ENCODE peak calls at places on chromosome 1, in eight cellular contexts. K, P, V, G, C, W, S and L are unnamed samples.
A peak's percentile ranks its signal among the peaks of the same experiment; 100 is the strongest.

GRCh38 chr1:71834570-71835441 is 447.5 kb downstream of the NEGR1 start:
- DNase-seq in V (no peak), W (no peak), P (no peak), C (no peak), G (peak; percentile 31), S (no peak), K (peak; percentile 10), L (no peak)

GRCh38 chr1:111203681-111204210 is 3.3 kb upstream of the DENND2D start:
- DNase-seq in V (peak; percentile 83), C (peak; percentile 39), G (peak; percentile 97), P (peak; percentile 90), W (peak; percentile 79), K (peak; percentile 44), S (peak; percentile 93), L (peak; percentile 91)

GRCh38 chr1:247448107-247448778 is 9.7 kb downstream of the OR2B11 start:
- DNase-seq in W (peak; percentile 24), K (peak; percentile 86), P (peak; percentile 12), V (peak; percentile 20), S (no peak), C (peak; percentile 67), G (peak; percentile 72), L (no peak)

GRCh38 chr1:182299728-182300581 is 91.6 kb downstream of the GLUL start:
- DNase-seq in S (no peak), W (peak; percentile 3), K (peak; percentile 30), C (peak; percentile 3), V (no peak), P (no peak), G (peak; percentile 62), L (no peak)

GRCh38 chr1:67404212-67404620 is 26.0 kb downstream of the SERBP1 start:
- DNase-seq in P (no peak), C (peak; percentile 14), G (no peak), V (no peak), W (no peak), K (no peak), S (no peak), L (no peak)

GRCh38 chr1:116874622-116875277 is 35.0 kb upstream of the PTGFRN start:
- DNase-seq in P (no peak), K (no peak), G (no peak), V (no peak), C (peak; percentile 44), W (no peak), S (no peak), L (no peak)

GRCh38 chr1:41388517-41388916 is 27.3 kb downstream of the FOXO6 start:
- DNase-seq in S (no peak), W (no peak), V (no peak), K (no peak), G (no peak), C (no peak), P (no peak), L (no peak)

GRCh38 chr1:30514945-30515344 is 208.4 kb downstream of the MATN1 start:
- DNase-seq in C (no peak), S (no peak), V (no peak), G (no peak), K (no peak), W (no peak), P (no peak), L (no peak)

GRCh38 chr1:82837261-82837660 is 1036.5 kb downstream of the ADGRL2 start:
- DNase-seq in G (no peak), K (no peak), C (no peak), S (no peak), W (no peak), P (no peak), V (no peak), L (no peak)

GRCh38 chr1:240282061-240282830 is 190.6 kb downstream of the FMN2 start:
- DNase-seq in G (no peak), V (no peak), S (no peak), W (no peak), C (no peak), P (no peak), K (no peak), L (no peak)

GRCh38 chr1:43135857-43136781 is 36.0 kb downstream of the EBNA1BP2 start:
- DNase-seq in W (no peak), G (no peak), K (no peak), S (no peak), P (no peak), V (no peak), C (no peak), L (no peak)

GRCh38 chr1:111441573-111442192 is 7.4 kb downstream of the WDR77 start:
- DNase-seq in G (no peak), V (peak; percentile 63), W (peak; percentile 75), K (peak; percentile 26), P (peak; percentile 58), C (peak; percentile 40), S (peak; percentile 79), L (peak; percentile 29)

GRCh38 chr1:99643021-99643779 is 2.7 kb upstream of the PALMD start:
- DNase-seq in C (no peak), V (no peak), P (no peak), K (no peak), W (no peak), G (no peak), S (no peak), L (no peak)

GRCh38 chr1:226641671-226642231 is 93.2 kb downstream of the STUM start:
- DNase-seq in W (no peak), P (no peak), S (no peak), K (no peak), V (no peak), C (no peak), G (peak; percentile 45), L (no peak)

GRCh38 chr1:244969355-244970235 is 105.3 kb upstream of the HNRNPU start:
- DNase-seq in V (peak; percentile 61), C (peak; percentile 97), G (peak; percentile 86), K (peak; percentile 88), S (peak; percentile 64), P (peak; percentile 48), W (peak; percentile 75), L (peak; percentile 63)

GRCh38 chr1:180227843-180228647 is 2.0 kb upstream of the LHX4 start:
- DNase-seq in G (no peak), P (no peak), S (no peak), W (no peak), C (no peak), K (no peak), V (no peak), L (no peak)

GRCh38 chr1:236394016-236394481 is at the start of gene EDARADD:
- DNase-seq in G (no peak), K (peak; percentile 21), V (no peak), W (no peak), P (no peak), C (peak; percentile 12), S (no peak), L (no peak)

GRCh38 chr1:16625497-16626408 is 12.4 kb upstream of the NBPF1 start:
- DNase-seq in W (no peak), P (no peak), S (no peak), V (no peak), C (no peak), K (no peak), G (peak; percentile 66), L (no peak)

GRCh38 chr1:107820797-107821196 is 144.2 kb downstream of the VAV3 start:
- DNase-seq in V (no peak), P (no peak), S (no peak), K (no peak), C (no peak), W (no peak), G (no peak), L (no peak)

GRCh38 chr1:169340882-169341281 is 26.7 kb downstream of the NME7 start:
- DNase-seq in V (no peak), G (no peak), W (no peak), K (no peak), C (no peak), P (no peak), S (no peak), L (no peak)

GRCh38 chr1:43225168-43225567 is 44.6 kb upstream of the TMEM125 start:
- DNase-seq in C (peak; percentile 29), W (no peak), P (no peak), K (no peak), G (no peak), V (no peak), S (peak; percentile 40), L (no peak)

GRCh38 chr1:248243204-248243603 is 12.0 kb downstream of the OR2M4 start:
- DNase-seq in C (peak; percentile 32), G (no peak), K (peak; percentile 34), S (peak; percentile 46), P (peak; percentile 7), V (peak; percentile 7), W (no peak), L (peak; percentile 30)

GRCh38 chr1:153420306-153420705 is 4.0 kb downstream of the S100A7A start:
- DNase-seq in P (no peak), S (no peak), G (no peak), K (no peak), V (no peak), W (no peak), C (no peak), L (no peak)

GRCh38 chr1:40306296-40306695 is 10.8 kb downstream of the COL9A2 start:
- DNase-seq in V (no peak), C (no peak), S (no peak), P (no peak), K (no peak), W (no peak), G (no peak), L (no peak)

GRCh38 chr1:184854036-184854435 is 99.4 kb upstream of the EDEM3 start:
- DNase-seq in V (no peak), C (no peak), P (no peak), W (no peak), G (no peak), K (no peak), S (no peak), L (no peak)

GRCh38 chr1:23645338-23645737 is 46.3 kb upstream of the RPL11 start:
- DNase-seq in G (no peak), K (no peak), V (no peak), C (no peak), P (no peak), W (no peak), S (no peak), L (no peak)

GRCh38 chr1:236066828-236067386 is 2.0 kb upstream of the NID1 start:
- DNase-seq in P (peak; percentile 70), C (no peak), S (no peak), K (no peak), G (peak; percentile 68), W (peak; percentile 59), V (peak; percentile 70), L (peak; percentile 18)

GRCh38 chr1:178282949-178283367 is 189.1 kb downstream of the RASAL2 start:
- DNase-seq in C (peak; percentile 87), K (peak; percentile 53), S (no peak), P (no peak), W (no peak), G (no peak), V (no peak), L (no peak)

GRCh38 chr1:26970810-26971209 is 10.5 kb upstream of the KDF1 start:
- DNase-seq in C (peak; percentile 34), V (no peak), S (no peak), W (no peak), K (no peak), G (no peak), P (no peak), L (no peak)

GRCh38 chr1:143691400-143691891 is 280.3 kb downstream of the FAM72C start:
- DNase-seq in K (no peak), C (no peak), W (no peak), V (no peak), G (no peak), S (no peak), P (no peak), L (no peak)

GRCh38 chr1:52973843-52974242 is 46.8 kb downstream of the SCP2 start:
- DNase-seq in C (no peak), W (no peak), K (no peak), S (no peak), V (no peak), G (no peak), P (no peak), L (no peak)

GRCh38 chr1:182146286-182146685 is 84.8 kb upstream of the ZNF648 start:
- DNase-seq in V (no peak), W (no peak), S (no peak), K (no peak), C (no peak), P (no peak), G (peak; percentile 60), L (no peak)

GRCh38 chr1:97920832-97921571 is at the start of gene DPYD:
- DNase-seq in V (peak; percentile 81), K (peak; percentile 96), W (peak; percentile 81), C (peak; percentile 88), G (peak; percentile 91), S (peak; percentile 90), P (peak; percentile 84), L (peak; percentile 77)

GRCh38 chr1:57483954-57484353 is 60.1 kb upstream of the DAB1 start:
- DNase-seq in K (no peak), S (no peak), W (no peak), P (no peak), V (no peak), C (no peak), G (no peak), L (no peak)